ENCODE peak calls at places on chromosomes 13 and 19, in nine cellular contexts. One of them, this sample, is unnamed.

GRCh38 chr13:78182813-78183212 is 264.2 kb upstream of the EDNRB start:
- DNase-seq in IMR-90: no peak
- DNase-seq in H54: no peak
- DNase-seq in K562: no peak
- DNase-seq in breast epithelium: no peak
- DNase-seq in HCT116: no peak
- DNase-seq in esophagus squamous epithelium: no peak
- DNase-seq in A549: no peak
- DNase-seq in esophagus muscularis mucosa: no peak
- DNase-seq in this sample: no peak

GRCh38 chr19:35612559-35613321 is at the start of gene HAUS5:
- DNase-seq in IMR-90: peak
- DNase-seq in H54: peak
- DNase-seq in K562: peak
- DNase-seq in breast epithelium: peak
- DNase-seq in HCT116: peak
- DNase-seq in esophagus squamous epithelium: peak
- DNase-seq in A549: peak
- DNase-seq in esophagus muscularis mucosa: peak
- DNase-seq in this sample: peak

GRCh38 chr19:53394522-53394973 is 401 bp upstream of the ZNF765 start:
- DNase-seq in IMR-90: peak
- DNase-seq in H54: peak
- DNase-seq in K562: no peak
- DNase-seq in breast epithelium: peak
- DNase-seq in HCT116: no peak
- DNase-seq in esophagus squamous epithelium: no peak
- DNase-seq in A549: no peak
- DNase-seq in esophagus muscularis mucosa: peak
- DNase-seq in this sample: peak

GRCh38 chr19:27746691-27747380 is 1466.1 kb downstream of the UQCRFS1 start:
- DNase-seq in IMR-90: peak
- DNase-seq in H54: no peak
- DNase-seq in K562: peak
- DNase-seq in breast epithelium: peak
- DNase-seq in HCT116: no peak
- DNase-seq in esophagus squamous epithelium: no peak
- DNase-seq in A549: peak
- DNase-seq in esophagus muscularis mucosa: peak
- DNase-seq in this sample: peak

GRCh38 chr19:39150807-39151206 is 25.2 kb downstream of the PAK4 start:
- DNase-seq in IMR-90: no peak
- DNase-seq in H54: no peak
- DNase-seq in K562: no peak
- DNase-seq in breast epithelium: no peak
- DNase-seq in HCT116: no peak
- DNase-seq in esophagus squamous epithelium: no peak
- DNase-seq in A549: no peak
- DNase-seq in esophagus muscularis mucosa: no peak
- DNase-seq in this sample: no peak

GRCh38 chr13:38543561-38543960 is 143.3 kb upstream of the FREM2 start:
- DNase-seq in IMR-90: no peak
- DNase-seq in H54: no peak
- DNase-seq in K562: no peak
- DNase-seq in breast epithelium: no peak
- DNase-seq in HCT116: no peak
- DNase-seq in esophagus squamous epithelium: no peak
- DNase-seq in A549: no peak
- DNase-seq in esophagus muscularis mucosa: no peak
- DNase-seq in this sample: no peak

GRCh38 chr19:52963229-52963760 is 614 bp upstream of the ZNF816 start:
- DNase-seq in IMR-90: no peak
- DNase-seq in H54: peak
- DNase-seq in K562: peak
- DNase-seq in breast epithelium: no peak
- DNase-seq in HCT116: no peak
- DNase-seq in esophagus squamous epithelium: no peak
- DNase-seq in A549: no peak
- DNase-seq in esophagus muscularis mucosa: no peak
- DNase-seq in this sample: no peak

GRCh38 chr13:25881946-25882574 is 169.8 kb downstream of the SHISA2 start:
- DNase-seq in IMR-90: no peak
- DNase-seq in H54: no peak
- DNase-seq in K562: no peak
- DNase-seq in breast epithelium: no peak
- DNase-seq in HCT116: no peak
- DNase-seq in esophagus squamous epithelium: no peak
- DNase-seq in A549: no peak
- DNase-seq in esophagus muscularis mucosa: no peak
- DNase-seq in this sample: no peak

GRCh38 chr13:50222569-50223332 is 207.5 kb downstream of the KCNRG start:
- DNase-seq in IMR-90: peak
- DNase-seq in H54: no peak
- DNase-seq in K562: no peak
- DNase-seq in breast epithelium: peak
- DNase-seq in HCT116: no peak
- DNase-seq in esophagus squamous epithelium: no peak
- DNase-seq in A549: no peak
- DNase-seq in esophagus muscularis mucosa: peak
- DNase-seq in this sample: peak

GRCh38 chr13:110661256-110661655 is 44.7 kb downstream of the CARS2 start:
- DNase-seq in IMR-90: no peak
- DNase-seq in H54: no peak
- DNase-seq in K562: no peak
- DNase-seq in breast epithelium: no peak
- DNase-seq in HCT116: no peak
- DNase-seq in esophagus squamous epithelium: no peak
- DNase-seq in A549: no peak
- DNase-seq in esophagus muscularis mucosa: no peak
- DNase-seq in this sample: no peak

GRCh38 chr19:16018106-16018755 is 58.1 kb upstream of the TPM4 start:
- DNase-seq in IMR-90: no peak
- DNase-seq in H54: no peak
- DNase-seq in K562: no peak
- DNase-seq in breast epithelium: no peak
- DNase-seq in HCT116: no peak
- DNase-seq in esophagus squamous epithelium: no peak
- DNase-seq in A549: no peak
- DNase-seq in esophagus muscularis mucosa: no peak
- DNase-seq in this sample: no peak

GRCh38 chr13:60590775-60591174 is 193.8 kb downstream of the TDRD3 start:
- DNase-seq in IMR-90: no peak
- DNase-seq in H54: no peak
- DNase-seq in K562: no peak
- DNase-seq in breast epithelium: no peak
- DNase-seq in HCT116: no peak
- DNase-seq in esophagus squamous epithelium: no peak
- DNase-seq in A549: no peak
- DNase-seq in esophagus muscularis mucosa: no peak
- DNase-seq in this sample: peak

GRCh38 chr13:107680115-107680514 is 535.2 kb downstream of the LIG4 start:
- DNase-seq in IMR-90: peak
- DNase-seq in H54: peak
- DNase-seq in K562: no peak
- DNase-seq in breast epithelium: no peak
- DNase-seq in HCT116: no peak
- DNase-seq in esophagus squamous epithelium: no peak
- DNase-seq in A549: no peak
- DNase-seq in esophagus muscularis mucosa: no peak
- DNase-seq in this sample: no peak

GRCh38 chr13:36904219-36904618 is 15.8 kb downstream of the SMAD9 start:
- DNase-seq in IMR-90: no peak
- DNase-seq in H54: no peak
- DNase-seq in K562: no peak
- DNase-seq in breast epithelium: no peak
- DNase-seq in HCT116: no peak
- DNase-seq in esophagus squamous epithelium: no peak
- DNase-seq in A549: no peak
- DNase-seq in esophagus muscularis mucosa: no peak
- DNase-seq in this sample: no peak

GRCh38 chr19:6220385-6221191 is 59.2 kb downstream of the MLLT1 start:
- DNase-seq in IMR-90: peak
- DNase-seq in H54: no peak
- DNase-seq in K562: no peak
- DNase-seq in breast epithelium: peak
- DNase-seq in HCT116: no peak
- DNase-seq in esophagus squamous epithelium: no peak
- DNase-seq in A549: no peak
- DNase-seq in esophagus muscularis mucosa: no peak
- DNase-seq in this sample: no peak

DNA sequence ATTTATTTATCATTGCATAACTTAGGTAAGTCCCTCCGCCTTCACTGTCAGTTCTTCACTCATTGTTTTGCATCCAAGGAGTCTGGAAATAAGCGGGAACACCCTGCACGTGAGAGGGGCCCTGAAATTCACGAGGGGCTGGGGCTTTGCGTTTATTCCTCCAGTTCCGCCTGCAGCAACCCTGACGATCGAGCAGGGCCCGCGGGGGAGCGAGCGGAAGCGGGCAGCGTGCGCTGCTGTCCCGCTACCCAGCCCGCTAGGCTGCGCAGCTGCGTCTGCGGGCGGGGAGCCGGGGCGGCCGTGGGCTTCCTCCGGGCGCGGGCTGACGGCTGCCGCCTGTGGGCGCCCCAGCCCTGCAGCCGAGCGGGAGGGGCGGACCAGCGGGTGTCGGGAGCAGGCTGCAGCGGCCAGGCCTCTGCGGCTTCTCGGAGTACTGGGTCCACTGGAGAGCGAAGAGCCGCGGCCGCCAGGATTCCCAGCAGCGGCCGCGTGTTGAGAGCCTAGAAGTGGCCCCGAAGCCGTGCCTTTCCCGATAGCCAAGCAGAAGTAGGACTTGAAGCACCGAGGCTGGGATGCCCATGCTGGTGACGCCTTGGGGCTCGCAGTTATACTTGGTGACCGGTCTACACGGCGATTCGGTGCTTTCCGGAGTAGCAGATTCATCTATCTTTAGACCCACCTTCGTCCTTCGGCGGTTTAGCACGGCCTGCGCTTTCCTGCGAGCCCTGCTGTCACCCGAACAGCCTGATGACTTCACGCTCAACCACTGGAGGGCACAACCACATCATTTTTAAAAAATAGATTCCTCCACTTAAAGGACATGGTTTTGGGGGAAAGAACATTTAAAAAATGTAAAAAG is 32.9 kb upstream of the SACS start:
- DNase-seq in IMR-90: peak
- DNase-seq in H54: peak
- DNase-seq in K562: peak
- DNase-seq in breast epithelium: peak
- DNase-seq in HCT116: peak
- DNase-seq in esophagus squamous epithelium: no peak
- DNase-seq in A549: peak
- DNase-seq in esophagus muscularis mucosa: peak
- DNase-seq in this sample: peak
- TF ChIP-seq POLR2A in IMR-90: peak
- TF ChIP-seq POLR2A in H54: peak
- TF ChIP-seq POLR2A in K562: no peak
- TF ChIP-seq POLR2A in breast epithelium: no peak
- TF ChIP-seq POLR2A in HCT116: no peak
- TF ChIP-seq POLR2A in esophagus squamous epithelium: no peak
- TF ChIP-seq POLR2A in A549: no peak
- TF ChIP-seq POLR2A in esophagus muscularis mucosa: no peak
- TF ChIP-seq POLR2A in this sample: peak

DNA sequence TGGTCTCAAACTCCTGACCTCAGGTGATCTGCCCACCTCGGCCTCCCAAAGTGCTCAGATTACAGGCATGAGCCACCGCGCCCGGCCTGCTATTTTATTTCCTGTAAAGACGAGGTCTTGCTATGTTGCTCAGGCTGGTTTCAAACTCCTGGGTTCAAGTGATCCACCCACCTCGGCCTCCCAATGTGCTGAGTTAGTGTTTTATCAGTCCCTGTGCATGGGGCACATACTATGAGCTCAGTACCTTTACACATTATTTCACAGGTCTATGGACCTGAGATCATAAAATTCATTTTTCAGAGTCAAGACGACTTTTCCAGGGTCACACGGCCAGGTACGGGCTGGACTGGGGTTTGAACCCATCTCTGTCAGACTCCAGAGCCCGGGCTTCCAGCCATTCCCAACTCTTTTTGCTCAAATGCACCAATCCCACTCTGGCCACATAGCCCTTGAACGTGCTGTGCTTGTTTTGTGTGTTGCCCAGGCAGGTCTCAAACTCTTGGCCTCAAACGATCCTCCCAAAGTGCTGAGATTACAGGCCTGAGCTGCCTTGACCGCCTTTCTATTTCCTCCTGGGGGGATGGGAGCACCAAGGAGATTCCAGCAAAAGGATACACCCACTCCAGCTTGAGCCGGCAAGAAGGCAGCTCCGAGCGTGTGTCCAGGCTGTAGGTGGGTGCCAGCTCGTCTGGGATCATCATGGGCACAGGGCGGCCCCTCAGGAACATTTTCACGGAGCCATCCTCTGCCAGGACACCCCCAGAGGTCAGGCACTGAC is 1.1 kb downstream of the EML2 start:
- DNase-seq in IMR-90: peak
- DNase-seq in H54: no peak
- DNase-seq in K562: no peak
- DNase-seq in breast epithelium: no peak
- DNase-seq in HCT116: no peak
- DNase-seq in esophagus squamous epithelium: no peak
- DNase-seq in A549: no peak
- DNase-seq in esophagus muscularis mucosa: no peak
- DNase-seq in this sample: no peak
- TF ChIP-seq POLR2A in IMR-90: no peak
- TF ChIP-seq POLR2A in H54: no peak
- TF ChIP-seq POLR2A in K562: no peak
- TF ChIP-seq POLR2A in breast epithelium: no peak
- TF ChIP-seq POLR2A in HCT116: no peak
- TF ChIP-seq POLR2A in esophagus squamous epithelium: no peak
- TF ChIP-seq POLR2A in A549: no peak
- TF ChIP-seq POLR2A in esophagus muscularis mucosa: no peak
- TF ChIP-seq POLR2A in this sample: no peak

DNA sequence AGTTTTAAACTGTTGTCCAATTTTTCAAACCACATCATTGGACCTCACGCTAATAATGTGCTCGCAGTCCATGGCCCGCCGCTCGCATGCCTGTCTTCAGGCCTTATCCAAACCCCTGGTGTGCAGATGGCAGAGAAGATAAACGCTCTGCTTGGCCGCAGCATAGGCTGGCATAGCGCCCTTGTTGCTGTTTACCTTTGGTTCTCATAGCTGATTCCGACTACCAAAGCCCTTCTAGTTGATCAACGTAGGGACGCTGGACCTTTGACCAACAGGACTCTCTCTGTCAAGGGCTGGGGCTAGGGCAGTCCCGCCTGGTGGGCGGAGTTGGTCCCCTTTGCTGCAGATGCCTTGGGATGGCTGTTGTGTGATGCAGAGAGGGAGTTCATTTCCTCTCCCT is 23.4 kb upstream of the QTRT1 start:
- DNase-seq in IMR-90: no peak
- DNase-seq in H54: no peak
- DNase-seq in K562: no peak
- DNase-seq in breast epithelium: no peak
- DNase-seq in HCT116: no peak
- DNase-seq in esophagus squamous epithelium: no peak
- DNase-seq in A549: no peak
- DNase-seq in esophagus muscularis mucosa: no peak
- DNase-seq in this sample: no peak
- TF ChIP-seq POLR2A in IMR-90: no peak
- TF ChIP-seq POLR2A in H54: no peak
- TF ChIP-seq POLR2A in K562: no peak
- TF ChIP-seq POLR2A in breast epithelium: no peak
- TF ChIP-seq POLR2A in HCT116: no peak
- TF ChIP-seq POLR2A in esophagus squamous epithelium: no peak
- TF ChIP-seq POLR2A in A549: no peak
- TF ChIP-seq POLR2A in esophagus muscularis mucosa: no peak
- TF ChIP-seq POLR2A in this sample: peak

GRCh38 chr19:50383852-50384684 is at the start of gene POLD1:
- DNase-seq in IMR-90: peak
- DNase-seq in H54: peak
- DNase-seq in K562: peak
- DNase-seq in breast epithelium: peak
- DNase-seq in HCT116: peak
- DNase-seq in esophagus squamous epithelium: peak
- DNase-seq in A549: peak
- DNase-seq in esophagus muscularis mucosa: peak
- DNase-seq in this sample: peak
- TF ChIP-seq POLR2A in IMR-90: peak
- TF ChIP-seq POLR2A in H54: peak
- TF ChIP-seq POLR2A in K562: peak
- TF ChIP-seq POLR2A in breast epithelium: no peak
- TF ChIP-seq POLR2A in HCT116: peak
- TF ChIP-seq POLR2A in esophagus squamous epithelium: peak
- TF ChIP-seq POLR2A in A549: peak
- TF ChIP-seq POLR2A in esophagus muscularis mucosa: no peak
- TF ChIP-seq POLR2A in this sample: peak